ENCODE peak calls at places on chromosomes 12 and 14, in five cellular contexts. I is endothelial cell, O is NCI-H1092 treated with DMSO at 0.1 percent for 48 hours, F is NCI-H774, M is AML-193. Q is an unnamed sample.

GRCh38 chr14:55780156-55780946 is 200.3 kb downstream of the KTN1 start:
- DNase-seq in F (no peak), I (no peak), O (no peak), M (no peak), Q (no peak)

GRCh38 chr14:60331201-60332045 is 82.4 kb downstream of the PPM1A start:
- DNase-seq in O (peak), F (peak), M (peak), I (peak), Q (peak)

GRCh38 chr14:53715390-53715730 is 241.3 kb downstream of the BMP4 start:
- DNase-seq in M (no peak), O (no peak), I (no peak), F (no peak), Q (no peak)

GRCh38 chr12:55737581-55738112 is 5.3 kb upstream of the GDF11 start:
- DNase-seq in F (no peak), I (no peak), M (no peak), O (no peak), Q (peak)

GRCh38 chr12:89346741-89347324 is 5.5 kb downstream of the DUSP6 start:
- DNase-seq in F (peak), O (peak), I (peak), M (peak), Q (peak)

GRCh38 chr14:34064349-34064748 is 113.5 kb upstream of the EGLN3 start:
- DNase-seq in M (no peak), F (no peak), O (no peak), I (no peak), Q (no peak)

GRCh38 chr12:130124605-130125244 is 37.5 kb upstream of the FZD10 start:
- DNase-seq in O (no peak), F (no peak), I (no peak), M (no peak), Q (no peak)

GRCh38 chr14:54654600-54654999 is 87.7 kb downstream of the SAMD4A start:
- DNase-seq in F (no peak), O (no peak), M (no peak), I (no peak), Q (no peak)

GRCh38 chr14:51066576-51066975 is 28.3 kb downstream of the TRIM9 start:
- DNase-seq in F (no peak), O (no peak), I (no peak), M (no peak), Q (no peak)

GRCh38 chr14:95467232-95467631 is 49.2 kb downstream of the SYNE3 start:
- DNase-seq in F (no peak), M (no peak), I (no peak), O (no peak), Q (no peak)

GRCh38 chr12:110922652-110923051 is 2.3 kb upstream of the MYL2 start:
- DNase-seq in O (no peak), I (no peak), M (no peak), F (no peak), Q (no peak)

GRCh38 chr12:105502426-105502930 is 172.0 kb downstream of the C12orf75 start:
- DNase-seq in M (no peak), I (no peak), F (no peak), O (no peak), Q (no peak)

GRCh38 chr12:50986961-50987737 is 34.8 kb downstream of the HIGD1C start:
- DNase-seq in F (no peak), O (no peak), I (peak), M (peak), Q (peak)

GRCh38 chr14:69092840-69093422 is 60.0 kb downstream of the DCAF5 start:
- DNase-seq in O (no peak), I (no peak), F (no peak), M (no peak), Q (no peak)

GRCh38 chr14:84036863-84037262 is 1493.1 kb upstream of the FLRT2 start:
- DNase-seq in F (no peak), M (peak), O (no peak), I (no peak), Q (no peak)

GRCh38 chr14:24688030-24688658 is 54.2 kb upstream of the GZMB start:
- DNase-seq in M (no peak), I (no peak), O (no peak), F (no peak), Q (no peak)

GRCh38 chr12:132143328-132144071 is 619 bp downstream of the DDX51 start:
- DNase-seq in O (no peak), M (no peak), I (no peak), F (no peak), Q (peak)

GRCh38 chr14:105473033-105473676 is 1.5 kb upstream of the CRIP2 start:
- DNase-seq in I (no peak), F (no peak), O (peak), M (no peak), Q (no peak)

GRCh38 chr14:85960781-85961180 is 430.8 kb downstream of the FLRT2 start:
- DNase-seq in F (no peak), O (no peak), I (no peak), M (no peak), Q (no peak)

GRCh38 chr12:51437471-51437870 is 12.8 kb downstream of the SLC4A8 start:
- DNase-seq in I (no peak), F (peak), O (no peak), M (no peak), Q (no peak)

GRCh38 chr12:39763071-39763893 is 143.7 kb upstream of the ABCD2 start:
- DNase-seq in I (no peak), O (no peak), F (no peak), M (no peak), Q (no peak)

GRCh38 chr12:131103614-131104463 is 150.1 kb downstream of the ADGRD1 start:
- DNase-seq in I (no peak), O (no peak), M (no peak), F (no peak), Q (no peak)

GRCh38 chr12:1204581-1205121 is 213.6 kb downstream of the ERC1 start:
- DNase-seq in I (no peak), M (no peak), O (peak), F (no peak), Q (no peak)